ENCODE peak calls at places on chromosome 4, in seven cellular contexts. One of them, this sample, is unnamed.

GRCh38 chr4:40462326-40462725 is 127.2 kb downstream of the CHRNA9 start:
- DNase-seq in choroid plexus epithelial cell: no peak
- DNase-seq in spleen: no peak
- DNase-seq in NB4: no peak
- DNase-seq in OCI-LY7: peak; percentile 53
- DNase-seq in cardiac fibroblast: no peak
- DNase-seq in HFF-Myc: no peak
- DNase-seq in this sample: no peak

GRCh38 chr4:131595140-131595539 is 1554.0 kb upstream of the PCDH10 start:
- DNase-seq in choroid plexus epithelial cell: no peak
- DNase-seq in spleen: no peak
- DNase-seq in NB4: no peak
- DNase-seq in OCI-LY7: no peak
- DNase-seq in cardiac fibroblast: no peak
- DNase-seq in HFF-Myc: no peak
- DNase-seq in this sample: no peak

GRCh38 chr4:36209941-36210663 is 34.2 kb downstream of the ARAP2 start:
- DNase-seq in choroid plexus epithelial cell: peak; percentile 13
- DNase-seq in spleen: no peak
- DNase-seq in NB4: no peak
- DNase-seq in OCI-LY7: no peak
- DNase-seq in cardiac fibroblast: peak; percentile 2
- DNase-seq in HFF-Myc: no peak
- DNase-seq in this sample: no peak

GRCh38 chr4:155952546-155952945 is 1.1 kb downstream of the CTSO start:
- DNase-seq in choroid plexus epithelial cell: no peak
- DNase-seq in spleen: no peak
- DNase-seq in NB4: no peak
- DNase-seq in OCI-LY7: no peak
- DNase-seq in cardiac fibroblast: peak; percentile 49
- DNase-seq in HFF-Myc: no peak
- DNase-seq in this sample: no peak

GRCh38 chr4:85544751-85545150 is 69.8 kb downstream of the ARHGAP24 start:
- DNase-seq in choroid plexus epithelial cell: no peak
- DNase-seq in spleen: no peak
- DNase-seq in NB4: no peak
- DNase-seq in OCI-LY7: no peak
- DNase-seq in cardiac fibroblast: no peak
- DNase-seq in HFF-Myc: no peak
- DNase-seq in this sample: no peak

GRCh38 chr4:101232074-101232776 is 115.1 kb downstream of the PPP3CA start:
- DNase-seq in choroid plexus epithelial cell: peak; percentile 92
- DNase-seq in spleen: no peak
- DNase-seq in NB4: no peak
- DNase-seq in OCI-LY7: no peak
- DNase-seq in cardiac fibroblast: peak; percentile 92
- DNase-seq in HFF-Myc: no peak
- DNase-seq in this sample: no peak

GRCh38 chr4:176193126-176193525 is 2.3 kb downstream of the SPATA4 start:
- DNase-seq in choroid plexus epithelial cell: peak; percentile 30
- DNase-seq in spleen: no peak
- DNase-seq in NB4: no peak
- DNase-seq in OCI-LY7: no peak
- DNase-seq in cardiac fibroblast: peak; percentile 64
- DNase-seq in HFF-Myc: no peak
- DNase-seq in this sample: no peak

GRCh38 chr4:109998867-109999303 is 86.2 kb downstream of the EGF start:
- DNase-seq in choroid plexus epithelial cell: peak; percentile 71
- DNase-seq in spleen: no peak
- DNase-seq in NB4: peak; percentile 67
- DNase-seq in OCI-LY7: peak; percentile 83
- DNase-seq in cardiac fibroblast: peak; percentile 79
- DNase-seq in HFF-Myc: peak; percentile 66
- DNase-seq in this sample: peak; percentile 75

GRCh38 chr4:168848112-168848511 is 161.9 kb downstream of the CBR4 start:
- DNase-seq in choroid plexus epithelial cell: peak; percentile 47
- DNase-seq in spleen: no peak
- DNase-seq in NB4: no peak
- DNase-seq in OCI-LY7: no peak
- DNase-seq in cardiac fibroblast: peak; percentile 59
- DNase-seq in HFF-Myc: no peak
- DNase-seq in this sample: no peak
- H3K4me3 ChIP-seq in choroid plexus epithelial cell: no peak overlapping the region
- H3K4me3 ChIP-seq in spleen: no peak overlapping the region
- H3K4me3 ChIP-seq in NB4: no peak overlapping the region
- H3K4me3 ChIP-seq in OCI-LY7: no peak overlapping the region
- H3K4me3 ChIP-seq in cardiac fibroblast: no peak overlapping the region
- H3K4me3 ChIP-seq in HFF-Myc: peak overlapping the region; percentile 21
- H3K4me3 ChIP-seq in this sample: peak overlapping the region; percentile 33

GRCh38 chr4:37627263-37627662 is 58.9 kb downstream of the RELL1 start:
- DNase-seq in choroid plexus epithelial cell: no peak
- DNase-seq in spleen: no peak
- DNase-seq in NB4: no peak
- DNase-seq in OCI-LY7: no peak
- DNase-seq in cardiac fibroblast: no peak
- DNase-seq in HFF-Myc: no peak
- DNase-seq in this sample: no peak
- H3K4me3 ChIP-seq in choroid plexus epithelial cell: no peak overlapping the region
- H3K4me3 ChIP-seq in spleen: no peak overlapping the region
- H3K4me3 ChIP-seq in NB4: no peak overlapping the region
- H3K4me3 ChIP-seq in OCI-LY7: no peak overlapping the region
- H3K4me3 ChIP-seq in cardiac fibroblast: no peak overlapping the region
- H3K4me3 ChIP-seq in HFF-Myc: no peak overlapping the region
- H3K4me3 ChIP-seq in this sample: no peak overlapping the region

DNA sequence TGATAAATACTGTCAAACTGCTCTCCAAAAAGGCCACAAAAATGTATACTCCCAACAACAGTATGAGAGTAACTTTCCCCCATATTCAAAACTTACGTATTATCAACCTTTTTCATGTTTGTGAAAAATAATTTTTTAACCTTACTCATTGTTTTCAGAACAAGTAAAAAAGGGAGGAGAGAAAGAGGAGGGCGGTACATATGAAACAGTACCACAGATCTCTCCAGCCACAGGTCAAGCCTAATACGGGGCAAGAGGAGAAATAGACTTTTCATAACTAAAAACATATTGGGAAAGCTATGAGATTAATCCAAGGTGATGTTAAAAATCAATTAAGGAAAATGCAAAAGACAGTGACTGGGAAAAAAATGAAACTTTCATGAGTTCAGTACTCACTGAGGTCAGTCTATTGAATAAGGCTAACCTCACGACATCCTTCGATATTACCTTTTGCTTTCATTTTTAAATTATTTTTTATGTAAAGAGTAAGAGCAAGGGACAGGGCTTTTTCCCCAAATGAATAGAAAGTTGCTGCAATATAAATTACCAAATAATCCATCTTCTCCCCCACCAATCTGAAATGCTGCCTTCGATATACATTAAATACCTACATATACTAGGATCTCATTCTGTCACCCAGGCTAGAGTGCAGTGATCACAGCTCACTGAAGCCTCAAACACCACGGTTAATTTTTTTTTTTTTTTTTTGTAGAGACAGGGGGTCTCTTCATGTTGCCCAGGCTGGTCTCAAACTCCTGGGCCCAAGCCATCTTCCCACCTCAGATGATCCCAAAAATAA is 25.3 kb downstream of the FBXW7 start:
- DNase-seq in choroid plexus epithelial cell: no peak
- DNase-seq in spleen: no peak
- DNase-seq in NB4: no peak
- DNase-seq in OCI-LY7: no peak
- DNase-seq in cardiac fibroblast: no peak
- DNase-seq in HFF-Myc: no peak
- DNase-seq in this sample: no peak
- H3K4me3 ChIP-seq in choroid plexus epithelial cell: no peak overlapping the region
- H3K4me3 ChIP-seq in spleen: no peak overlapping the region
- H3K4me3 ChIP-seq in NB4: no peak overlapping the region
- H3K4me3 ChIP-seq in OCI-LY7: no peak overlapping the region
- H3K4me3 ChIP-seq in cardiac fibroblast: no peak overlapping the region
- H3K4me3 ChIP-seq in HFF-Myc: no peak overlapping the region
- H3K4me3 ChIP-seq in this sample: no peak overlapping the region

DNA sequence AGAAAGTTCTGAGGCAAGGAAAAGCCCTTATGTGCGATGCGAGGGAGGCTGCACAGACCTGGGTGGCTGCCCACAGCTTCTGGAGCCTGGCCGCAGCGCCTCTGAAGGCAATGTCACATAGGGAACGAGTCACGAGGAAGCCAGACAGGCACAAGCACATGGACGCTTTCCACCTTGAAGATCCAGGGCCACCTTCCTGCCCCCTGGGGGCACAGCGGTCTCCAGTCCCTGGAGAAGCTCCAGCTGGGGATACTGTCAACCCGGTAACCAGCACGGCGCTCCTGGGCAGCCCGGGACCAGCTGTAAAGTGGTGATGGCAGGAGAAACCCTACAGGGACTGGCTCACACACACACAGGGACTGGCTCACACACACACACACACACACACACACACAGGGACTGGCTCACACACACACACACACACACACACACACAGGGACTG is 69.7 kb downstream of the MTNR1A start:
- DNase-seq in choroid plexus epithelial cell: no peak
- DNase-seq in spleen: no peak
- DNase-seq in NB4: no peak
- DNase-seq in OCI-LY7: no peak
- DNase-seq in cardiac fibroblast: peak; percentile 17
- DNase-seq in HFF-Myc: peak; percentile 5
- DNase-seq in this sample: no peak
- H3K4me3 ChIP-seq in choroid plexus epithelial cell: no peak overlapping the region
- H3K4me3 ChIP-seq in spleen: no peak overlapping the region
- H3K4me3 ChIP-seq in NB4: no peak overlapping the region
- H3K4me3 ChIP-seq in OCI-LY7: no peak overlapping the region
- H3K4me3 ChIP-seq in cardiac fibroblast: peak overlapping the region; percentile 33
- H3K4me3 ChIP-seq in HFF-Myc: peak overlapping the region; percentile 30
- H3K4me3 ChIP-seq in this sample: no peak overlapping the region

GRCh38 chr4:86935833-86936721 is 1.3 kb downstream of the AFF1 start:
- DNase-seq in choroid plexus epithelial cell: peak; percentile 79
- DNase-seq in spleen: peak; percentile 92
- DNase-seq in NB4: peak; percentile 91
- DNase-seq in OCI-LY7: peak; percentile 88
- DNase-seq in cardiac fibroblast: peak; percentile 71
- DNase-seq in HFF-Myc: no peak
- DNase-seq in this sample: no peak

GRCh38 chr4:86934772-86935498 is at the start of gene AFF1:
- DNase-seq in choroid plexus epithelial cell: peak; percentile 89
- DNase-seq in spleen: peak; percentile 97
- DNase-seq in NB4: peak; percentile 97
- DNase-seq in OCI-LY7: peak; percentile 91
- DNase-seq in cardiac fibroblast: peak; percentile 91
- DNase-seq in HFF-Myc: peak; percentile 48
- DNase-seq in this sample: peak; percentile 61

GRCh38 chr4:86939123-86939522 is 4.3 kb downstream of the AFF1 start:
- DNase-seq in choroid plexus epithelial cell: no peak
- DNase-seq in spleen: no peak
- DNase-seq in NB4: peak; percentile 60
- DNase-seq in OCI-LY7: peak; percentile 48
- DNase-seq in cardiac fibroblast: no peak
- DNase-seq in HFF-Myc: no peak
- DNase-seq in this sample: no peak

GRCh38 chr4:86934147-86934771 is 552 bp upstream of the AFF1 start:
- DNase-seq in choroid plexus epithelial cell: peak; percentile 26
- DNase-seq in spleen: no peak
- DNase-seq in NB4: peak; percentile 53
- DNase-seq in OCI-LY7: no peak
- DNase-seq in cardiac fibroblast: no peak
- DNase-seq in HFF-Myc: no peak
- DNase-seq in this sample: no peak

DNA sequence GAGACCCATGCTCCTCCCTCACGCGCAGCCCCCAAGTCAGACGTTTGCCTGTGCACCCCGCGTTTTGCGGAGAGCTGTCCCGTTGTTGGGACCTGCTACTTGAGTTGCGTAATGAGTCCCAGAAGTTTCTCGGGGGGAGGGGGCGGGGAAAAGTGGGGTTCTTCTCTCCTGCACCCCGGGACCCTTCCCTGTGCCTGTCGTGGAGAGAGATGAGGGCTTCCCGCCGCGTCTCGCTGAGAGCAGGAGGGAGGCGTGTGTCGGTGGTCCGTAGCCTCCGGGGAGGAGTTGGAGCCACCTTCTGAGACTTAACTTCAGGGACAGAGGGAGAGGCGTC is 655 bp downstream of the AFF1 start:
- DNase-seq in choroid plexus epithelial cell: no peak
- DNase-seq in spleen: no peak
- DNase-seq in NB4: peak; percentile 64
- DNase-seq in OCI-LY7: no peak
- DNase-seq in cardiac fibroblast: no peak
- DNase-seq in HFF-Myc: no peak
- DNase-seq in this sample: no peak
- H3K4me3 ChIP-seq in choroid plexus epithelial cell: peak overlapping the region; percentile 82
- H3K4me3 ChIP-seq in spleen: peak overlapping the region; percentile 92
- H3K4me3 ChIP-seq in NB4: peak overlapping the region; percentile 90
- H3K4me3 ChIP-seq in OCI-LY7: peak overlapping the region; percentile 92
- H3K4me3 ChIP-seq in cardiac fibroblast: peak overlapping the region; percentile 90
- H3K4me3 ChIP-seq in HFF-Myc: peak overlapping the region; percentile 67
- H3K4me3 ChIP-seq in this sample: peak overlapping the region; percentile 70

GRCh38 chr4:15703439-15703838 is 574 bp downstream of the BST1 start:
- DNase-seq in choroid plexus epithelial cell: no peak
- DNase-seq in spleen: no peak
- DNase-seq in NB4: no peak
- DNase-seq in OCI-LY7: no peak
- DNase-seq in cardiac fibroblast: no peak
- DNase-seq in HFF-Myc: no peak
- DNase-seq in this sample: no peak
- H3K4me3 ChIP-seq in choroid plexus epithelial cell: peak overlapping the region; percentile 64
- H3K4me3 ChIP-seq in spleen: peak overlapping the region; percentile 43
- H3K4me3 ChIP-seq in NB4: no peak overlapping the region
- H3K4me3 ChIP-seq in OCI-LY7: no peak overlapping the region
- H3K4me3 ChIP-seq in cardiac fibroblast: peak overlapping the region; percentile 57
- H3K4me3 ChIP-seq in HFF-Myc: peak overlapping the region; percentile 43
- H3K4me3 ChIP-seq in this sample: peak overlapping the region; percentile 46

GRCh38 chr4:153518637-153519384 is 52.7 kb downstream of the TMEM131L start:
- DNase-seq in choroid plexus epithelial cell: peak; percentile 51
- DNase-seq in spleen: no peak
- DNase-seq in NB4: no peak
- DNase-seq in OCI-LY7: no peak
- DNase-seq in cardiac fibroblast: no peak
- DNase-seq in HFF-Myc: no peak
- DNase-seq in this sample: peak; percentile 60

GRCh38 chr4:153519677-153520076 is 53.5 kb downstream of the TMEM131L start:
- DNase-seq in choroid plexus epithelial cell: no peak
- DNase-seq in spleen: no peak
- DNase-seq in NB4: peak; percentile 62
- DNase-seq in OCI-LY7: no peak
- DNase-seq in cardiac fibroblast: no peak
- DNase-seq in HFF-Myc: no peak
- DNase-seq in this sample: no peak

GRCh38 chr4:153521467-153521866 is 55.3 kb downstream of the TMEM131L start:
- DNase-seq in choroid plexus epithelial cell: no peak
- DNase-seq in spleen: no peak
- DNase-seq in NB4: no peak
- DNase-seq in OCI-LY7: peak; percentile 68
- DNase-seq in cardiac fibroblast: no peak
- DNase-seq in HFF-Myc: no peak
- DNase-seq in this sample: peak; percentile 89

GRCh38 chr4:153520871-153521329 is 54.7 kb downstream of the TMEM131L start:
- DNase-seq in choroid plexus epithelial cell: no peak
- DNase-seq in spleen: no peak
- DNase-seq in NB4: peak; percentile 97
- DNase-seq in OCI-LY7: no peak
- DNase-seq in cardiac fibroblast: no peak
- DNase-seq in HFF-Myc: no peak
- DNase-seq in this sample: no peak

GRCh38 chr4:153520227-153520626 is 54.1 kb downstream of the TMEM131L start:
- DNase-seq in choroid plexus epithelial cell: no peak
- DNase-seq in spleen: no peak
- DNase-seq in NB4: no peak
- DNase-seq in OCI-LY7: no peak
- DNase-seq in cardiac fibroblast: no peak
- DNase-seq in HFF-Myc: no peak
- DNase-seq in this sample: no peak
- H3K4me3 ChIP-seq in choroid plexus epithelial cell: no peak overlapping the region
- H3K4me3 ChIP-seq in spleen: no peak overlapping the region
- H3K4me3 ChIP-seq in NB4: no peak overlapping the region
- H3K4me3 ChIP-seq in OCI-LY7: no peak overlapping the region
- H3K4me3 ChIP-seq in cardiac fibroblast: no peak overlapping the region
- H3K4me3 ChIP-seq in HFF-Myc: no peak overlapping the region
- H3K4me3 ChIP-seq in this sample: no peak overlapping the region

This sample was measured in Jurkat, Clone E6-1.